ENCODE peak calls at places on chromosomes 1 and 21, in nine cellular contexts. N is substantia nigra; K is GM13976; O is SJCRH30; J is GM12891; I is NK-92 treated with Interleukin-12 subunit alpha and Interleukin-12 subunit beta, amount 100 ng/mL, for 24 hours; P is right lobe of liver; A is cardiac muscle cell; C is activated naive CD8-positive, alpha-beta T cell treated with anti-CD3 and anti-CD28 coated beads, Interleukin-2, amount 50 U/mL, for 24 hours. M is an unnamed sample.

GRCh38 chr1:193614817-193615216 is 428.4 kb upstream of the B3GALT2 start:
- DNase-seq in N (no peak), K (no peak), O (no peak), J (no peak), I (no peak), P (no peak), A (peak; percentile 10), C (no peak), M (peak; percentile 86)

GRCh38 chr1:147719711-147720225 is 40.6 kb downstream of the GJA5 start:
- DNase-seq in N (no peak), K (no peak), O (no peak), J (no peak), I (no peak), P (no peak), A (peak; percentile 12), C (no peak), M (no peak)

GRCh38 chr1:156751724-156752481 is 428 bp upstream of the HDGF start:
- DNase-seq in N (peak; percentile 98), K (peak; percentile 96), O (peak; percentile 97), J (peak; percentile 93), I (peak; percentile 96), P (peak; percentile 98), A (peak; percentile 98), C (peak; percentile 97), M (peak; percentile 84)

GRCh38 chr1:53254011-53254640 is 15.8 kb upstream of the MAGOH start:
- DNase-seq in N (no peak), K (no peak), O (no peak), J (no peak), I (no peak), P (no peak), A (peak; percentile 74), C (no peak), M (no peak)

GRCh38 chr1:29211086-29212030 is 19.4 kb downstream of the MECR start:
- DNase-seq in N (no peak), K (no peak), O (no peak), J (no peak), I (no peak), P (no peak), A (peak; percentile 30), C (no peak), M (no peak)

GRCh38 chr1:230794431-230794830 is 47.2 kb downstream of the CAPN9 start:
- DNase-seq in N (no peak), K (no peak), O (no peak), J (no peak), I (no peak), P (no peak), A (no peak), C (no peak), M (no peak)

GRCh38 chr21:43949499-43950208 is 62.5 kb upstream of the TRAPPC10 start:
- DNase-seq in N (no peak), K (no peak), O (no peak), J (no peak), I (no peak), P (no peak), A (no peak), C (no peak), M (no peak)

GRCh38 chr1:213976665-213977485 is 10.9 kb upstream of the PROX1 start:
- DNase-seq in N (no peak), K (no peak), O (no peak), J (no peak), I (no peak), P (no peak), A (no peak), C (no peak), M (no peak)

GRCh38 chr1:234776875-234777849 is 167.2 kb upstream of the IRF2BP2 start:
- DNase-seq in N (no peak), K (no peak), O (no peak), J (no peak), I (no peak), P (no peak), A (no peak), C (no peak), M (no peak)

GRCh38 chr1:193114485-193115095 is 7.2 kb upstream of the CDC73 start:
- DNase-seq in N (no peak), K (no peak), O (no peak), J (no peak), I (no peak), P (no peak), A (no peak), C (no peak), M (no peak)